ENCODE peak calls at places on chromosomes 3 and 15, in six cellular contexts. K is HCT116, Q is GM12878, W is K562, E is SK-N-SH, T is HepG2. S is an unnamed sample.

GRCh38 chr3:161337311-161337710 is 34.0 kb downstream of the SPTSSB start:
- DNase-seq in K (no peak), Q (no peak), W (no peak), E (no peak), T (no peak), S (no peak)

GRCh38 chr3:150407051-150407817 is 864 bp upstream of the TSC22D2 start:
- DNase-seq in K (no peak), Q (no peak), W (peak), E (peak), T (no peak), S (peak)

GRCh38 chr3:40099875-40100274 is 209.6 kb upstream of the EIF1B start:
- DNase-seq in K (no peak), Q (no peak), W (no peak), E (no peak), T (no peak), S (no peak)

GRCh38 chr3:129522953-129523352 is 5.5 kb upstream of the RHO start:
- DNase-seq in K (no peak), Q (no peak), W (no peak), E (peak), T (no peak), S (no peak)

GRCh38 chr15:86762874-86763273 is 683.2 kb downstream of the AGBL1 start:
- DNase-seq in K (no peak), Q (no peak), W (no peak), E (no peak), T (no peak), S (no peak)

GRCh38 chr3:76683256-76683655 is 356.6 kb upstream of the ROBO2 start:
- DNase-seq in K (no peak), Q (no peak), W (no peak), E (peak), T (no peak), S (no peak)

GRCh38 chr15:75694241-75695182 is 18.1 kb downstream of the CSPG4 start:
- DNase-seq in K (no peak), Q (no peak), W (peak), E (peak), T (peak), S (peak)

GRCh38 chr3:30112904-30113484 is 493.4 kb upstream of the TGFBR2 start:
- DNase-seq in K (peak), Q (no peak), W (no peak), E (no peak), T (peak), S (peak)

GRCh38 chr15:39486546-39487081 is 94.3 kb upstream of the THBS1 start:
- DNase-seq in K (no peak), Q (no peak), W (no peak), E (no peak), T (no peak), S (no peak)

GRCh38 chr15:48643776-48644497 is 1.6 kb downstream of the FBN1 start:
- DNase-seq in K (no peak), Q (no peak), W (no peak), E (no peak), T (no peak), S (no peak)

GRCh38 chr3:77795013-77795412 is 755.1 kb downstream of the ROBO2 start:
- DNase-seq in K (no peak), Q (no peak), W (no peak), E (no peak), T (no peak), S (peak)

GRCh38 chr15:39025331-39025730 is 460.7 kb upstream of the RASGRP1 start:
- DNase-seq in K (no peak), Q (no peak), W (no peak), E (no peak), T (no peak), S (no peak)

GRCh38 chr3:55074861-55075260 is 147.0 kb upstream of the LRTM1 start:
- DNase-seq in K (no peak), Q (no peak), W (no peak), E (no peak), T (no peak), S (no peak)

GRCh38 chr3:72445827-72446405 is 402.3 kb downstream of the SHQ1 start:
- DNase-seq in K (no peak), Q (no peak), W (no peak), E (no peak), T (no peak), S (no peak)

GRCh38 chr3:71504250-71505036 is 79.1 kb downstream of the FOXP1 start:
- DNase-seq in K (peak), Q (no peak), W (peak), E (no peak), T (no peak), S (no peak)

GRCh38 chr15:41967506-41968206 is 4.7 kb downstream of the EHD4 start:
- DNase-seq in K (no peak), Q (peak), W (no peak), E (no peak), T (no peak), S (no peak)

GRCh38 chr3:37741644-37742043 is 120.0 kb upstream of the CTDSPL start:
- DNase-seq in K (peak), Q (no peak), W (peak), E (peak), T (peak), S (no peak)

GRCh38 chr3:7536921-7537320 is 676.0 kb downstream of the GRM7 start:
- DNase-seq in K (no peak), Q (no peak), W (no peak), E (no peak), T (no peak), S (no peak)

GRCh38 chr3:38163117-38163870 is 2.0 kb upstream of the OXSR1 start:
- DNase-seq in K (no peak), Q (no peak), W (peak), E (no peak), T (peak), S (peak)

GRCh38 chr3:58612825-58613224 is 35.6 kb upstream of the FAM107A start:
- DNase-seq in K (no peak), Q (no peak), W (no peak), E (no peak), T (no peak), S (no peak)

GRCh38 chr3:113685956-113686721 is 10.3 kb downstream of the USF3 start:
- DNase-seq in K (no peak), Q (no peak), W (no peak), E (no peak), T (peak), S (peak)

GRCh38 chr3:175869398-175869797 is 1010.3 kb downstream of the NAALADL2 start:
- DNase-seq in K (no peak), Q (no peak), W (no peak), E (no peak), T (no peak), S (no peak)

GRCh38 chr3:128274837-128275236 is 121.6 kb downstream of the EEFSEC start:
- DNase-seq in K (no peak), Q (no peak), W (no peak), E (no peak), T (no peak), S (no peak)

GRCh38 chr3:70951937-70952492 is 631.5 kb downstream of the FOXP1 start:
- DNase-seq in K (no peak), Q (no peak), W (no peak), E (no peak), T (no peak), S (no peak)

GRCh38 chr15:71434774-71435173 is 319.5 kb downstream of the THSD4 start:
- DNase-seq in K (no peak), Q (no peak), W (no peak), E (no peak), T (no peak), S (no peak)

GRCh38 chr15:63401078-63401477 is 19.4 kb upstream of the CA12 start:
- DNase-seq in K (no peak), Q (no peak), W (no peak), E (no peak), T (no peak), S (no peak)

GRCh38 chr3:46899151-46900006 is 21.9 kb downstream of the PTH1R start:
- DNase-seq in K (no peak), Q (no peak), W (no peak), E (no peak), T (no peak), S (no peak)

GRCh38 chr15:38266247-38266996 is 13.8 kb downstream of the SPRED1 start:
- DNase-seq in K (no peak), Q (no peak), W (no peak), E (no peak), T (no peak), S (no peak)

GRCh38 chr3:144187531-144188230 is 216.1 kb downstream of the DIPK2A start:
- DNase-seq in K (no peak), Q (no peak), W (no peak), E (no peak), T (no peak), S (no peak)

GRCh38 chr3:27632431-27633223 is 89.5 kb downstream of the EOMES start:
- DNase-seq in K (no peak), Q (no peak), W (no peak), E (peak), T (peak), S (peak)

GRCh38 chr3:195259146-195259563 is 11.8 kb downstream of the XXYLT1 start:
- DNase-seq in K (no peak), Q (no peak), W (peak), E (peak), T (no peak), S (no peak)

DNA sequence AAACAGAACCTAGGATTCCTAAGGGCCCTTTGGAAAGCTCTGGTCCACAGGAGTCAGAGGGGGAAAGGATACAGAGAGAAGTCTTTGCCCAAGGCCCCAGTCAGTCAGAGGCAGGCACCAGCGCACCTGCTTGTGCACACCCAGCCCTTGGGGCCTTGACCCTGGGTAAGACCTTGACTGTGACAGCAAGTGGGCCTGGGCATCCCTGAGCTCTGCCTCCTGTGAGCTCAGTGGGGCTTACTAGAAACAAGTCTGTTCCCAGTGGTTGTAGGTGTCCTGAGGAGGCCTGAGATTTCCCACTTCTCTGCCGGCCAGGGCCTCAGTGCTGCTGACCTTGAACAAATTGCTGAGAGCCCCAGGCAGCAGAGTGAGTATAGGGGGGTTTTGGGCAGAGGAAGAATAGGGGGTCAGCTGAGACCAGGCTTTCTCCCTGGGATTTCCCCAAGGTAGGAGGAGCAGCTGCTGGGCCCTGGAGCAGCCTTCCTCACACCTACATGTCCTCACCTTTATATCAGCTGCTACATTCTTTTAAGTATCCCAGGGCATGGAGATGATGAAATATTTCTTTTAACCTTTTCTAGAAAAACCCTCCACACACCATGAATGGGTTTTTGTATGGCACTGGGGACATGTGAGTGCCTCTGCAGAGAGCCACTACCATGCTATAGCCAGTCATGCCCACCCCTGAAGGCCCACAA is 9.7 kb upstream of the DAG1 start:
- DNase-seq in K (no peak), Q (no peak), W (no peak), E (no peak), T (no peak), S (no peak)
- TF ChIP-seq REST in K (no peak), Q (no peak), W (no peak), E (no peak), T (no peak), S (no peak)

GRCh38 chr3:167380004-167380689 is at the start of gene ZBBX:
- DNase-seq in K (peak), Q (peak), W (peak), E (peak), T (peak), S (peak)
- H2AFZ ChIP-seq in K (peak), Q (peak), W (peak), E (peak), T (no peak), S (peak)

GRCh38 chr15:98611808-98612207 is 36.5 kb upstream of the IGF1R start:
- DNase-seq in K (no peak), Q (no peak), W (no peak), E (no peak), T (no peak), S (no peak)

GRCh38 chr15:98611031-98611430 is 37.3 kb upstream of the IGF1R start:
- DNase-seq in K (no peak), Q (no peak), W (no peak), E (no peak), T (no peak), S (no peak)

GRCh38 chr15:98609144-98609852 is 39.0 kb upstream of the IGF1R start:
- DNase-seq in K (peak), Q (no peak), W (no peak), E (no peak), T (no peak), S (peak)

GRCh38 chr15:98614681-98615080 is 33.7 kb upstream of the IGF1R start:
- DNase-seq in K (no peak), Q (no peak), W (no peak), E (no peak), T (no peak), S (no peak)

GRCh38 chr15:98612490-98613110 is 35.7 kb upstream of the IGF1R start:
- DNase-seq in K (no peak), Q (no peak), W (no peak), E (no peak), T (no peak), S (no peak)
- TF ChIP-seq REST in K (no peak), Q (no peak), W (no peak), E (no peak), T (no peak), S (no peak)

GRCh38 chr3:61841111-61841845 is 279.9 kb downstream of the PTPRG start:
- DNase-seq in K (no peak), Q (no peak), W (no peak), E (no peak), T (no peak), S (no peak)

GRCh38 chr3:61847784-61848462 is 286.6 kb downstream of the PTPRG start:
- DNase-seq in K (no peak), Q (no peak), W (no peak), E (no peak), T (peak), S (peak)

GRCh38 chr3:61844346-61844745 is 283.0 kb downstream of the PTPRG start:
- DNase-seq in K (no peak), Q (no peak), W (no peak), E (no peak), T (no peak), S (no peak)

GRCh38 chr3:61848885-61849284 is 287.5 kb downstream of the PTPRG start:
- DNase-seq in K (no peak), Q (no peak), W (no peak), E (no peak), T (no peak), S (no peak)

DNA sequence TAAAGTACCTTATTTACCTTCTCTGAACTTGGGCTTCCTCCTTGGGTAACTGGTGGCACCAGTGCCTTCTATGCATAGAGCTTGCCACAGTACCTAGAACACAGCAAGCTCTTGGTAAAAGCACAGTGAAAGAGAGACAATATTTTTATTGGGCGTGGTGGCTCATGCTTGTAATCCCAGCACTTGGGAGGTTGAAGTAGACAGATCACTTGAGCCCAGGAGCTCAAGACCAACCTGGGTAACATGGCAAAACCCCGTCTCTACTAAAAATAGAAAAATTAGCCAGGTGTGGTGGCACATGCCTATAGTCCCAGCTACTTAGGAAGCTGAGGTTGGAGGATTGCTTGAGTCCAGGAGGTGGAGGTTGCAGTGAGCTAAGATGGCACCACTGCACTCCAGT is 285.1 kb downstream of the PTPRG start:
- DNase-seq in K (no peak), Q (no peak), W (no peak), E (no peak), T (no peak), S (no peak)
- H2AFZ ChIP-seq in K (no peak), Q (no peak), W (no peak), E (no peak), T (no peak), S (no peak)